ENCODE peak calls at places on chromosome 22, in five cellular contexts. Q is colonic mucosa, C is stomach, I is fibroblast of the aortic adventitia, X is tibial nerve. V is an unnamed sample.

GRCh38 chr22:37225481-37225880 is 13.2 kb upstream of the SSTR3 start:
- DNase-seq in Q (no peak), C (no peak), I (no peak), X (no peak), V (no peak)

GRCh38 chr22:19825016-19825339 is 29.7 kb downstream of the GNB1L start:
- DNase-seq in Q (peak), C (peak), I (no peak), X (no peak), V (no peak)

GRCh38 chr22:19741053-19741452 is 17.7 kb downstream of the GP1BB start:
- DNase-seq in Q (no peak), C (no peak), I (no peak), X (no peak), V (no peak)

GRCh38 chr22:36055376-36056310 is 27.0 kb upstream of the RBFOX2 start:
- DNase-seq in Q (no peak), C (no peak), I (no peak), X (no peak), V (peak)

GRCh38 chr22:37316875-37317371 is 34.6 kb downstream of the CYTH4 start:
- DNase-seq in Q (peak), C (peak), I (peak), X (peak), V (peak)

GRCh38 chr22:31286360-31287255 is 5.7 kb downstream of the PIK3IP1 start:
- DNase-seq in Q (peak), C (no peak), I (no peak), X (peak), V (no peak)

GRCh38 chr22:19350947-19351346 is 59.4 kb upstream of the CLTCL1 start:
- DNase-seq in Q (no peak), C (no peak), I (no peak), X (no peak), V (no peak)

GRCh38 chr22:36493690-36494110 is 12.3 kb upstream of the TXN2 start:
- DNase-seq in Q (peak), C (no peak), I (no peak), X (peak), V (no peak)

GRCh38 chr22:38461057-38461413 is 6.0 kb upstream of the KCNJ4 start:
- DNase-seq in Q (no peak), C (no peak), I (no peak), X (no peak), V (no peak)

GRCh38 chr22:26681395-26681821 is 24.0 kb downstream of the MIAT start:
- DNase-seq in Q (no peak), C (no peak), I (peak), X (no peak), V (peak)

DNA sequence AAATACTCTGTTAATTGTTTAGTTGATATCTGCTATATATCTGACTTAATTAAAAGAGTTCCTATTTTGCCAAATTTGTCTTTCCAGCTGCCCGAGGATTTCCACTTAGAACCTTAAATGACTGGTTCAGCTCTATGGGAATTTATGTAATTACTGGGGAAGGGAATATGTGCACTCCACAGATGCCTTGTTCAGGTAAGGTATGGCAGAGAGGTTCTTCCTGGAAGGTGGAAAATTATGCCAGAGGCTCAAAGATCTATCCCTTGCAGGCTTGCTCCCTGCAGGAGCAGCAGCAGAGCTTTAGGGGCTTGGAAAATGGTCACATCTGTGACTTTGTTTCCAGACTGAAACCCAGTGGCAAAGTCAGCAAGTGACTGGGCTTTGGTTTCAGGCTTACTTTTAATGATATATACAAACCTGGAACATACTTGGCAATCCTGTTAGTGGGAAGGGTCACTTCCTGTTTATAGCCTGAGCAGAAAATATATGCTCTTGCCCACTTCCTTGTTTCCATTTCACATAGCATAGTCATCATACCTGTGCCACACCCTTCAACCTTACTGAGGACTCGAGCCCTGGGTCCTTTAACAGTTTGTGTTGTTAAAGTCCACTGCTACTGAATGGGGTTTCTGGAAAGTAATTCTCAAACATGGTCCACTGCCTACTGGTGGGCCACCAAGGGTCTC is 23.7 kb downstream of the WBP2NL start:
- DNase-seq in Q (peak), C (no peak), I (no peak), X (no peak), V (no peak)
- H3K4me3 ChIP-seq in Q (no peak), C (no peak), I (no peak), X (no peak), V (no peak)

GRCh38 chr22:44620841-44621382 is 81.1 kb upstream of the PRR5 start:
- DNase-seq in Q (no peak), C (no peak), I (no peak), X (no peak), V (no peak)

GRCh38 chr22:44623771-44624510 is 78.1 kb upstream of the PRR5 start:
- DNase-seq in Q (no peak), C (no peak), I (peak), X (no peak), V (no peak)

GRCh38 chr22:44622147-44622427 is 79.9 kb upstream of the PRR5 start:
- DNase-seq in Q (no peak), C (no peak), I (no peak), X (no peak), V (no peak)

GRCh38 chr22:44621401-44622146 is 80.4 kb upstream of the PRR5 start:
- DNase-seq in Q (no peak), C (no peak), I (no peak), X (no peak), V (no peak)

GRCh38 chr22:44622685-44623084 is 79.3 kb upstream of the PRR5 start:
- DNase-seq in Q (no peak), C (no peak), I (no peak), X (no peak), V (no peak)
- H3K4me3 ChIP-seq in Q (no peak), C (no peak), I (no peak), X (no peak), V (no peak)

DNA sequence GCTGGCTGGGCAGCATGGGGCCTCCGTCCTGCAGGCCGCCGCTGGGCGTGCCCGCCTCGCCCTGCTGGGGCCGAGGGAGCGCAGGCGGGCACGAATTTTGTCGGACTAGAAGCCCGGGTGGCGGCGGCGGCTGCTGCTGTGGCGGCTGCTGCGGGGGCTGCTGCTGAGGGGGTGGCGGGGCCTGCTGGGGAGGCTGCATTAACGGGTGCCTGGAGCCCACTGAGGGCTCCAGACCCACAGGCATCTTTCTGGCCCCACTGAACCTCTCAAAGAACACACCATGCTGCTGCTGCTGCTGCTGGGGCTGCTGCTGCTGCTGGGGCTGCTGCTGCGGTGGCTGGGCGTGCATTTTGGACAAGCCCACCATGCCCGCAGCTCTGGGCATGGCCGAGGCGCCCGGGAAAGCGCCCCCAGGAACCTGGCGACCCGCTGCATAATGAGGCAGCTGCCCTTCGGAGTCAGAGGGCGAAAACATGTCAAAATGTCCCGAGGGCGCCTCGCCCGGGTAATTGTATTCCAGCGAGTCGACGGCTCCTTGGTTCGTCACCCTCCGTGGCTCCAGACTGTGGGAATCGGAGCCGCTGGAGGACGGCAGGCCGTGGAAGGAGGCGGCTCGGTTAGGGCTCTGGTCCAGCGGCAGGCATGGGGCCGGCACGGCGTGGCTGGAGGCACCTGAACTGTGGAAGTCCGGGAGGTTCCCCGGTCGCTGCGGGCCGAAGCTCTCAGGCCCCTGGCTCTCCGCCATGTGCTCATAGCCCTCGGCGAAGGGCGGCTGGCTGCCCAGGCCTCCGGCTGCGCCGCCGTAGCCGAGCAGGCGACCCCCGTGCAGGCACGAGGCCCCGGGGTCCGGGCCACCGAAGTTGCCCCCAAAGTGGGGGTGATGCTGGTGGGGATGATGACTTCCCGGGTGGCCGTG is 2.0 kb downstream of the MN1 start:
- DNase-seq in Q (no peak), C (peak), I (peak), X (no peak), V (no peak)
- H3K4me3 ChIP-seq in Q (peak), C (peak), I (peak), X (peak), V (peak)

DNA sequence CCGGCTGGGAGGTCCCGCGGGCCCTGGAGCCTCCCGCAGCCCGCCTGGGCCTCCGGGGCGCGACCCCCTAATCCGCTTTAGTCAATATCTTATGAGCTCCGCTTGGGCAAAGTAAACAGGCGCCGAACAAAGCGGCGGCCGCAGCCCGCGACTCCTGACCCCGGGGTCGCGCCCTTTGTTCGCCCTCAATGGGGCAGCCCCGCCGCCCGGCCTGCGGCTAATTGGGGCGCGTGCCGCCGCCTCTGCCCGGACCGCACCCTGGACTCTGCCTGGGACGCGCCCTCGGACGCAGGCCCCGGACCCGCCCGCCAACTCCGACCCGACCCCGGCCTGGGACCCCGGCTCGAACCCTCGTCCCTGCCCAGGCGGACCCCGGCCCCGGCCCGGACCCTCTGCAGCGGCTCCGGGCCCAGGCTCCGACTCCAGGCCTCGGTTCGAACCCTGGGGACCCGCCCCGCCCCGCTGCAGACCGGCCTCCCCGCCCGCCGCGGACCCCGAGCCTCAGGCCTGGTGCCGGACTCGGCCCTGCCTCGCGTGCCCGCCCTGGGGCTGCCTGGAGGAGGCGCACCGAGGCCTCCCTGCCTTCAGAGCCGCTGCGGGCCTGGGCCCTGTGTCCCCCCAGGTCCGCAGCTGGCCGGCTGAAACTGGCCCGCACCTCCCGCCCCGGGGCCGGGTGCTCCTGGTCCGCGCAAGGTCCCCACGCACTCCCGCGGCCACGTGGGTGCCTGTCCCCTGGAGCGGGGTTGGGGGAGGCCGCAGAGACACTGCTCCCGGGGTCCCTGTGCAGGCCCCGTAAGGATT is 84.7 kb upstream of the WNT7B start:
- DNase-seq in Q (no peak), C (peak), I (no peak), X (no peak), V (no peak)
- H3K4me3 ChIP-seq in Q (no peak), C (peak), I (no peak), X (peak), V (no peak)

V was measured in astrocyte of the spinal cord.